ENCODE peak calls at places on chromosomes 2 and 18, in eight cellular contexts. E is activated CD4-positive, alpha-beta T cell treated with anti-CD3 and anti-CD28 coated beads, Interleukin-2, amount 50 U/mL, for 1 hour; R is heart left ventricle; S is HT1080; Z is GM20000; C is left kidney; U is hypothalamus; G is NB4. T is an unnamed sample.

GRCh38 chr18:63924551-63924950 is 16.8 kb downstream of the SERPINB10 start:
- DNase-seq in E (no peak), R (no peak), S (no peak), Z (no peak), C (no peak), U (no peak), G (no peak), T (no peak)

GRCh38 chr2:12787891-12788783 is 71.4 kb downstream of the TRIB2 start:
- DNase-seq in E (no peak), R (peak), S (peak), Z (no peak), C (peak), U (no peak), G (no peak), T (no peak)

GRCh38 chr2:149087751-149088150 is 49.3 kb downstream of the LYPD6B start:
- DNase-seq in E (no peak), R (no peak), S (no peak), Z (peak), C (no peak), U (no peak), G (peak), T (no peak)

GRCh38 chr2:6946722-6947121 is 29.5 kb downstream of the RNF144A start:
- DNase-seq in E (no peak), R (no peak), S (peak), Z (no peak), C (no peak), U (no peak), G (no peak), T (no peak)

GRCh38 chr2:128304715-128305554 is 13.7 kb downstream of the HS6ST1 start:
- DNase-seq in E (no peak), R (peak), S (peak), Z (no peak), C (peak), U (peak), G (no peak), T (no peak)

GRCh38 chr2:84676295-84676694 is 160.0 kb downstream of the DNAH6 start:
- DNase-seq in E (no peak), R (no peak), S (peak), Z (no peak), C (no peak), U (no peak), G (no peak), T (no peak)

GRCh38 chr18:37219257-37219656 is 346.3 kb downstream of the CELF4 start:
- DNase-seq in E (no peak), R (no peak), S (no peak), Z (no peak), C (no peak), U (no peak), G (no peak), T (no peak)

GRCh38 chr18:25662247-25662646 is 310.3 kb upstream of the ZNF521 start:
- DNase-seq in E (no peak), R (no peak), S (no peak), Z (no peak), C (peak), U (no peak), G (no peak), T (no peak)

GRCh38 chr2:192253692-192254091 is 59.0 kb upstream of the TMEFF2 start:
- DNase-seq in E (no peak), R (no peak), S (no peak), Z (no peak), C (no peak), U (no peak), G (no peak), T (no peak)

GRCh38 chr2:52805901-52806410 is 961.6 kb upstream of the CHAC2 start:
- DNase-seq in E (no peak), R (no peak), S (no peak), Z (no peak), C (no peak), U (no peak), G (no peak), T (no peak)

GRCh38 chr2:144403940-144404339 is 116.0 kb downstream of the ZEB2 start:
- DNase-seq in E (no peak), R (peak), S (no peak), Z (no peak), C (peak), U (no peak), G (no peak), T (no peak)

GRCh38 chr18:48203961-48204666 is 205.1 kb downstream of the ZBTB7C start:
- DNase-seq in E (no peak), R (no peak), S (no peak), Z (no peak), C (no peak), U (no peak), G (no peak), T (no peak)

GRCh38 chr2:59276917-59277316 is 1035.8 kb upstream of the FANCL start:
- DNase-seq in E (no peak), R (no peak), S (no peak), Z (no peak), C (peak), U (no peak), G (no peak), T (no peak)

GRCh38 chr2:211751853-211752252 is 786.7 kb downstream of the ERBB4 start:
- DNase-seq in E (no peak), R (no peak), S (no peak), Z (no peak), C (no peak), U (no peak), G (no peak), T (no peak)

GRCh38 chr18:398866-399637 is 101.4 kb downstream of the COLEC12 start:
- DNase-seq in E (no peak), R (no peak), S (no peak), Z (no peak), C (no peak), U (no peak), G (no peak), T (no peak)

GRCh38 chr2:165469417-165469816 is at the start of gene CSRNP3:
- DNase-seq in E (no peak), R (peak), S (no peak), Z (no peak), C (peak), U (peak), G (no peak), T (no peak)

GRCh38 chr18:53698907-53699306 is 525.6 kb downstream of the MBD2 start:
- DNase-seq in E (no peak), R (peak), S (peak), Z (peak), C (peak), U (peak), G (peak), T (peak)

GRCh38 chr2:191401287-191401686 is 156.1 kb downstream of the MYO1B start:
- DNase-seq in E (no peak), R (no peak), S (no peak), Z (no peak), C (peak), U (no peak), G (no peak), T (no peak)

GRCh38 chr2:37224063-37224462 is 7.3 kb downstream of the CEBPZ start:
- DNase-seq in E (no peak), R (no peak), S (no peak), Z (no peak), C (no peak), U (no peak), G (no peak), T (no peak)

GRCh38 chr18:32772580-32773186 is at the start of gene KLHL14:
- DNase-seq in E (no peak), R (no peak), S (no peak), Z (peak), C (peak), U (no peak), G (no peak), T (peak)

GRCh38 chr2:173934895-173935294 is 30.3 kb downstream of the SP3 start:
- DNase-seq in E (peak), R (no peak), S (no peak), Z (no peak), C (peak), U (no peak), G (no peak), T (no peak)

GRCh38 chr2:173462908-173463840 is 108.5 kb downstream of the CDCA7 start:
- DNase-seq in E (no peak), R (no peak), S (peak), Z (no peak), C (peak), U (no peak), G (no peak), T (no peak)

GRCh38 chr18:66013976-66014375 is 263.2 kb downstream of the CDH7 start:
- DNase-seq in E (no peak), R (no peak), S (peak), Z (no peak), C (no peak), U (no peak), G (no peak), T (no peak)

GRCh38 chr2:31523871-31524492 is 56.8 kb downstream of the SRD5A2 start:
- DNase-seq in E (peak), R (no peak), S (peak), Z (peak), C (peak), U (peak), G (peak), T (peak)